ENCODE peak calls at places on chromosomes 13 and 19, in eight cellular contexts. Y is RWPE1, H is nephron progenitor cell, T is thoracic aorta, V is PC-9, X is activated B cell treated with CpG ODN at 0.5 μM for 24 hours, Z is colonic mucosa, S is type B pancreatic cell. A is an unnamed sample.
A peak's percentile ranks its signal among the peaks of the same experiment; 100 is the strongest.

GRCh38 chr19:1854542-1855039 is 6.3 kb upstream of the REXO1 start:
- DNase-seq in Y (no peak), H (peak; percentile 39), T (no peak), V (no peak), X (no peak), Z (peak; percentile 52), S (no peak), A (no peak)

GRCh38 chr19:38549061-38549460 is 68.7 kb downstream of the MAP4K1 start:
- DNase-seq in Y (no peak), H (no peak), T (no peak), V (no peak), X (no peak), Z (no peak), S (no peak), A (no peak)

GRCh38 chr19:39156230-39156890 is 30.8 kb downstream of the PAK4 start:
- DNase-seq in Y (no peak), H (no peak), T (no peak), V (peak; percentile 43), X (no peak), Z (peak; percentile 50), S (no peak), A (no peak)

GRCh38 chr13:93794197-93794885 is 567.7 kb downstream of the GPC6 start:
- DNase-seq in Y (no peak), H (no peak), T (no peak), V (no peak), X (no peak), Z (no peak), S (no peak), A (peak; percentile 25)

GRCh38 chr19:15317392-15318011 is 14.8 kb downstream of the BRD4 start:
- DNase-seq in Y (no peak), H (no peak), T (no peak), V (no peak), X (no peak), Z (no peak), S (no peak), A (no peak)

GRCh38 chr19:8552810-8553209 is 24.4 kb downstream of the MYO1F start:
- DNase-seq in Y (peak; percentile 41), H (no peak), T (no peak), V (no peak), X (no peak), Z (no peak), S (no peak), A (no peak)

GRCh38 chr19:6738726-6739389 is 622 bp upstream of the TRIP10 start:
- DNase-seq in Y (no peak), H (peak; percentile 54), T (no peak), V (peak; percentile 38), X (peak; percentile 27), Z (peak; percentile 88), S (no peak), A (no peak)

GRCh38 chr19:28483197-28483596 is 729.8 kb downstream of the UQCRFS1 start:
- DNase-seq in Y (no peak), H (no peak), T (no peak), V (no peak), X (no peak), Z (no peak), S (no peak), A (no peak)

GRCh38 chr19:46373573-46374359 is 26.9 kb downstream of the PPP5C start:
- DNase-seq in Y (peak; percentile 97), H (no peak), T (peak; percentile 57), V (peak; percentile 99), X (no peak), Z (peak; percentile 95), S (peak; percentile 66), A (no peak)

GRCh38 chr19:3080281-3080680 is 13.9 kb upstream of the GNA11 start:
- DNase-seq in Y (no peak), H (no peak), T (no peak), V (no peak), X (no peak), Z (peak; percentile 83), S (no peak), A (no peak)

GRCh38 chr19:55322495-55322894 is 2.6 kb downstream of the TMEM150B start:
- DNase-seq in Y (no peak), H (no peak), T (no peak), V (no peak), X (no peak), Z (peak; percentile 68), S (no peak), A (no peak)

GRCh38 chr13:92681239-92681638 is 545.4 kb upstream of the GPC6 start:
- DNase-seq in Y (no peak), H (no peak), T (no peak), V (no peak), X (no peak), Z (no peak), S (no peak), A (no peak)

GRCh38 chr13:49450105-49450819 is 6.2 kb downstream of the SETDB2 start:
- DNase-seq in Y (no peak), H (no peak), T (no peak), V (no peak), X (no peak), Z (no peak), S (no peak), A (no peak)

GRCh38 chr19:32416749-32417469 is 11.3 kb downstream of the DPY19L3 start:
- DNase-seq in Y (no peak), H (no peak), T (no peak), V (no peak), X (no peak), Z (no peak), S (no peak), A (no peak)

GRCh38 chr13:31543190-31543589 is 196.1 kb upstream of the RXFP2 start:
- DNase-seq in Y (no peak), H (no peak), T (no peak), V (no peak), X (no peak), Z (no peak), S (no peak), A (no peak)

GRCh38 chr13:33743438-33744368 is 74.2 kb upstream of the RFC3 start:
- DNase-seq in Y (no peak), H (no peak), T (no peak), V (no peak), X (no peak), Z (no peak), S (no peak), A (peak; percentile 77)

GRCh38 chr13:33751151-33751550 is 66.8 kb upstream of the RFC3 start:
- DNase-seq in Y (no peak), H (no peak), T (no peak), V (no peak), X (no peak), Z (no peak), S (no peak), A (no peak)

GRCh38 chr13:33745370-33746324 is 72.3 kb upstream of the RFC3 start:
- DNase-seq in Y (no peak), H (no peak), T (no peak), V (no peak), X (no peak), Z (no peak), S (no peak), A (no peak)

GRCh38 chr13:33744589-33745369 is 73.2 kb upstream of the RFC3 start:
- DNase-seq in Y (no peak), H (no peak), T (no peak), V (no peak), X (no peak), Z (no peak), S (no peak), A (no peak)

GRCh38 chr13:33746867-33747266 is 71.1 kb upstream of the RFC3 start:
- DNase-seq in Y (no peak), H (no peak), T (no peak), V (no peak), X (no peak), Z (no peak), S (no peak), A (no peak)
- TF ChIP-seq CTCF in Y (no peak), H (no peak), T (no peak), V (no peak), X (no peak), Z (no peak), S (no peak), A (no peak)

DNA sequence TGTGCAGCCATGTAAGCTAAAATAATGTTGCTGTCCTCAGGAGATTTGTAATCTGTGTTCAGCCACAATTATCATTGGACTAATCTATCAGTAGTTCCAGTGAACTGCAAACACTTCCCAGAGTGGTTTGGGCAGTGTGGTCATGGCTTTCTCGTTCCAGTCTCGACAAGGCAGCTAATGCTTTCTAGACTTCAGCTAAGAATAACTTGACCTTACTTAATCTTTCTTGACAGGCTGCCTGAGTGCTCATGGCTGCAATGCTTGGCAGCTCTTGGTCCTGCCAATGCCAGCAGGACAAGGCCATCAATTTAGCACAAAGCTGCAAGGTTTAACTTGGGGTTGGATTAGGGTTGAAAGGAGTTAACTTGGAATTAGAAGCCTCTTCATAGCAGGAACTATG is 32.8 kb downstream of the ATP12A start:
- DNase-seq in Y (no peak), H (no peak), T (no peak), V (no peak), X (no peak), Z (no peak), S (no peak), A (no peak)
- TF ChIP-seq CTCF in Y (no peak), H (no peak), T (no peak), V (no peak), X (no peak), Z (no peak), S (no peak), A (no peak)

GRCh38 chr19:43596842-43597461 is 557 bp downstream of the ZNF576 start:
- DNase-seq in Y (no peak), H (no peak), T (no peak), V (peak; percentile 9), X (no peak), Z (no peak), S (no peak), A (no peak)

GRCh38 chr19:43594081-43594697 is 1.7 kb downstream of the IRGQ start:
- DNase-seq in Y (no peak), H (no peak), T (no peak), V (no peak), X (no peak), Z (no peak), S (no peak), A (no peak)

GRCh38 chr19:43594710-43595604 is 977 bp downstream of the IRGQ start:
- DNase-seq in Y (peak; percentile 36), H (peak; percentile 66), T (no peak), V (peak; percentile 70), X (peak; percentile 57), Z (peak; percentile 61), S (peak; percentile 77), A (peak; percentile 33)

GRCh38 chr19:43595605-43595998 is 332 bp downstream of the IRGQ start:
- DNase-seq in Y (no peak), H (no peak), T (no peak), V (no peak), X (no peak), Z (peak; percentile 37), S (no peak), A (no peak)

GRCh38 chr19:43595999-43596841 is at the start of the genes IRGQ and ZNF576:
- DNase-seq in Y (peak; percentile 99), H (peak; percentile 100), T (peak; percentile 99), V (peak; percentile 100), X (peak; percentile 99), Z (peak; percentile 100), S (peak; percentile 100), A (peak; percentile 97)
- TF ChIP-seq CTCF in Y (no peak), H (no peak), T (no peak), V (no peak), X (no peak), Z (no peak), S (peak; percentile 23), A (no peak)

DNA sequence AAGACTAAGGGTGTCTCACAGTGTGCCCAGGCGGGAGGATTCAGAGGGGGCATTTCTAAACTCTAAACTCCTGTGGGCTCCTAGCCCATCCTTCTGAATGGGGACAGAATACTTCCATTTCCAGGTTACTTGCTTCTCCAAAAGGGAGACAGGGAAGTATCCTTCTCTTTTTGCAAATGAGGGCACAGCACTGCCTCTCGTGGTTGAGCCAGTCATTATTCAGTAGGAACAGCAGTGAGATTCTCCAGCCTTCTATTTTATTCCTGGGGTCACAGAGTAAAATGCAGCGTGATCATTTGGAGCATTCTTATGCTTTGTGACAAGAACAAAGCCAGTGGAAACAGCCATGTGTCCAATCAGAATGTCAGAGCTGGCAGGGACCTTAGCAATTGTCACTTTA is 15.7 kb upstream of the TSHZ3 start:
- DNase-seq in Y (no peak), H (no peak), T (no peak), V (no peak), X (no peak), Z (no peak), S (no peak), A (no peak)
- TF ChIP-seq CTCF in Y (no peak), H (no peak), T (no peak), V (no peak), X (no peak), Z (no peak), S (peak; percentile 39), A (no peak)

A was measured in GM12864.